ENCODE peak calls at places on chromosomes 12 and 14, in five cellular contexts. R is CD8-positive, alpha-beta memory T cell; T is effector memory CD4-positive, alpha-beta T cell; D is aorta; F is OCI-LY7. Z is an unnamed sample. For H3K4me1, the result is how much of the 10 kb centered on the place peaks cover.

GRCh38 chr14:75559451-75560187 is 18.8 kb upstream of the FLVCR2 start:
- DNase-seq in R (no peak), T (no peak), D (no peak), F (no peak), Z (no peak)

GRCh38 chr14:57578427-57579220 is 85.0 kb upstream of the CCDC198 start:
- DNase-seq in R (no peak), T (no peak), D (no peak), F (no peak), Z (no peak)

GRCh38 chr14:33781267-33781666 is 169.6 kb downstream of the EGLN3 start:
- DNase-seq in R (no peak), T (no peak), D (no peak), F (no peak), Z (no peak)

GRCh38 chr14:94313991-94314655 is 9.0 kb downstream of the SERPINA6 start:
- DNase-seq in R (no peak), T (no peak), D (no peak), F (no peak), Z (no peak)

GRCh38 chr14:53791116-53791515 is 165.5 kb downstream of the BMP4 start:
- DNase-seq in R (no peak), T (no peak), D (no peak), F (no peak), Z (no peak)

GRCh38 chr14:92539875-92540274 is 26.3 kb downstream of the RIN3 start:
- DNase-seq in R (no peak), T (no peak), D (peak), F (peak), Z (no peak)

GRCh38 chr14:38125484-38125912 is 82.2 kb upstream of the SSTR1 start:
- DNase-seq in R (peak), T (no peak), D (no peak), F (peak), Z (peak)

GRCh38 chr12:22312336-22312735 is 22.2 kb downstream of the ST8SIA1 start:
- DNase-seq in R (no peak), T (no peak), D (peak), F (no peak), Z (no peak)

GRCh38 chr14:79514700-79515099 is 696.6 kb downstream of the DIO2 start:
- DNase-seq in R (no peak), T (no peak), D (no peak), F (no peak), Z (no peak)

GRCh38 chr12:114687269-114687605 is 3.3 kb upstream of the TBX3 start:
- DNase-seq in R (no peak), T (no peak), D (no peak), F (no peak), Z (no peak)

GRCh38 chr12:1859643-1860042 is 39.3 kb downstream of the LRTM2 start:
- DNase-seq in R (no peak), T (no peak), D (no peak), F (no peak), Z (no peak)

GRCh38 chr12:14315501-14315900 is 50.0 kb upstream of the ATF7IP start:
- DNase-seq in R (no peak), T (no peak), D (no peak), F (no peak), Z (no peak)

GRCh38 chr12:26318661-26319068 is 123.3 kb downstream of the SSPN start:
- DNase-seq in R (no peak), T (no peak), D (peak), F (peak), Z (no peak)

GRCh38 chr12:132761032-132761910 is at the start of gene ANKLE2:
- DNase-seq in R (peak), T (peak), D (peak), F (peak), Z (peak)

GRCh38 chr14:74614508-74615495 is 2.8 kb upstream of the LTBP2 start:
- DNase-seq in R (no peak), T (no peak), D (no peak), F (no peak), Z (no peak)

GRCh38 chr14:61549425-61549824 is 145.9 kb upstream of the HIF1A start:
- DNase-seq in R (no peak), T (no peak), D (no peak), F (no peak), Z (no peak)

GRCh38 chr12:127485528-127485927 is 781.4 kb upstream of the TMEM132C start:
- DNase-seq in R (no peak), T (no peak), D (peak), F (no peak), Z (no peak)

GRCh38 chr14:96136361-96136760 is 68.3 kb upstream of the BDKRB2 start:
- DNase-seq in R (no peak), T (no peak), D (no peak), F (no peak), Z (no peak)

GRCh38 chr14:66249544-66249943 is 236.6 kb upstream of the CCDC196 start:
- DNase-seq in R (no peak), T (no peak), D (no peak), F (no peak), Z (no peak)

GRCh38 chr12:72146495-72146894 is 125.7 kb upstream of the TRHDE start:
- DNase-seq in R (no peak), T (no peak), D (no peak), F (no peak), Z (no peak)

GRCh38 chr12:45409966-45410365 is 194.1 kb downstream of the ANO6 start:
- DNase-seq in R (no peak), T (no peak), D (peak), F (no peak), Z (no peak)

GRCh38 chr14:22583994-22584393 is 5.0 kb downstream of the DAD1 start:
- DNase-seq in R (no peak), T (no peak), D (no peak), F (no peak), Z (no peak)

GRCh38 chr14:96105921-96106441 is 66.8 kb downstream of the C14orf132 start:
- DNase-seq in R (no peak), T (no peak), D (no peak), F (no peak), Z (no peak)

GRCh38 chr12:120247621-120248030 is 17.9 kb downstream of the PXN start:
- DNase-seq in R (no peak), T (no peak), D (no peak), F (no peak), Z (no peak)

GRCh38 chr12:3897400-3897910 is 24.3 kb upstream of the PARP11 start:
- DNase-seq in R (peak), T (peak), D (no peak), F (no peak), Z (no peak)

GRCh38 chr12:21774358-21775129 is at the start of gene KCNJ8:
- DNase-seq in R (no peak), T (no peak), D (peak), F (no peak), Z (no peak)

GRCh38 chr12:27967551-27968054 is 4.9 kb downstream of the PTHLH start:
- DNase-seq in R (no peak), T (no peak), D (no peak), F (no peak), Z (no peak)

GRCh38 chr14:69081271-69081670 is 71.6 kb downstream of the DCAF5 start:
- DNase-seq in R (no peak), T (no peak), D (no peak), F (no peak), Z (no peak)

GRCh38 chr14:100724061-100724460 is 2.6 kb upstream of the DLK1 start:
- DNase-seq in R (no peak), T (no peak), D (no peak), F (no peak), Z (no peak)

DNA sequence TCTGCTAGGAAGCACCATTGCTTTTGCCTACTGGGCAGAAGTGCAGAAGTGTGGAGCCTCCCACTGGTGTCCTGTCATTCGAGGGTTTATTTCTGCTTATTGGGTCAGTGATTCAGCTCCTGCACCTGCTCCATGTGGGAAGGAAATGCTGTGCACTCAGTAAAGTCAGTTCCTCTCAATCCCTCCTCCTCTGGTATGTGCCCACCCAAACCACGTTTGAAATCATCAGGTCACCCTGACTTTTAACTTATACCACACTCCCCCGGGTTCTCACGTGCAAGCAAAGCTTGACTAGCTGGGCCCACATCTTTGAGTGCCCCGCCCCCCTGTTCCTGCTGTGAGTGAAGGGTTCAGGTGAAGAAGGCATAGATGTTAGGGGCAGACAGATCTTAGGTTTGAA is 223.8 kb downstream of the CHST11 start:
- DNase-seq in R (no peak), T (no peak), D (no peak), F (no peak), Z (no peak)
- H3K4me1 ChIP-seq in R (half or more), T (under half), D (under half), F (under half), Z (under half)

DNA sequence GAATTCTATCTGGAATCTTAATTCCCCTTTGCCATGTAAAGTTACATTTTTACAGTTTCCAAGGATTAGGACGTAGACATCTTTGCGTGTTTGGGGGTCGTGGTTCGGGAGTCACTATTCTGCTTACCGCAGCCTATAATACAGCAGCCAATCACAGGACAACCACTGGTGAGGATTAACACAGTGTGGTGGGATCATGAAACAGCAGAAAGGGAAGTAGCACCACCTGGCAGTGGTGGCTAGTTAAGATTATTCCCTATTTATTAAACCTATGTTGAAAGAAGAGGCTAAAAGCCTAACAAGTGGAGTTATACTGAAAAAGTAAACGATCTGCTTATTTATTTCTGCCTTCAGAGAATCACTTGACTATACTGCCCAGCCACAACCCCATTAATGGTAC is 71.7 kb downstream of the IPO8 start:
- DNase-seq in R (no peak), T (no peak), D (no peak), F (no peak), Z (no peak)
- H3K27ac ChIP-seq in R (no peak), T (no peak), D (no peak), F (no peak), Z (no peak)

DNA sequence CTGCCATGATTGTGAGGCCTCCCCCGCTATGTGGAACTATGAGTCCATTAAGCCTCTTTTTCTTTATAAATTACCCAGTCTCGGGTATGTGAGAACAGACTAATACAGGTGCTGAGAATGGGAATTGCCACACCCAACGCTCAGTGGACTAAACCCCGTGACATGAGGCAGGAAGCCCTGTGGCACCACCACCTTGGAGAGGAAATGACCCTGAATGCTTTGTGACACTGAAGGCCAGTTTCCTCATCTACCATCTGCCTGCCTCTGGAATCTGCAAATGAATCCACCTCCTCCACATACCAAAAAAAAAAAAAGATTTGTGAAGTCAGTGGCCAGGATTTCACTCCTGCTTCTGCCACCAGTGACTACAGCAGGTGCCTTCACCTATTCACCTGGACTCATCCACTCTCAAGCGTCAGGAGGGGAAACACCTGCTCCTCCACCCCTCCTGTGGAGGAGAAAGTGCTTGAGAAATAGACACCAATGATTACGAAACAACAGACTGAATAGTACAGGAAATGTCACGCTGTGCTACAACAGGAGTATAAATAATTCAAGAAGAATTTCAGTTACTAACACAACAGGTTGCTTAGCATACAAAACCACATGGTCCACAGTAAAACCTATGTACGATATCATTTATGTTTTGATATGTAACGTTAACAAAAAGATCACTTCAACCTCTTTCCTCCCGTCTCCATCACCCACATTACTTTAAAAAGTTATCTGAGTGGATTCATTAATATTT is 41.4 kb downstream of the NT5DC3 start:
- DNase-seq in R (no peak), T (no peak), D (no peak), F (no peak), Z (no peak)
- H3K4me1 ChIP-seq in R (under half), T (under half), D (under half), F (under half), Z (under half)

GRCh38 chr12:116609715-116610114 is 50.5 kb downstream of the MAP1LC3B2 start:
- DNase-seq in R (peak), T (no peak), D (no peak), F (peak), Z (peak)

GRCh38 chr12:116606397-116606796 is 47.2 kb downstream of the MAP1LC3B2 start:
- DNase-seq in R (no peak), T (no peak), D (no peak), F (no peak), Z (no peak)

GRCh38 chr12:116610971-116611541 is 51.9 kb downstream of the MAP1LC3B2 start:
- DNase-seq in R (no peak), T (no peak), D (no peak), F (no peak), Z (no peak)

GRCh38 chr12:116607039-116607438 is 47.9 kb downstream of the MAP1LC3B2 start:
- DNase-seq in R (no peak), T (no peak), D (no peak), F (no peak), Z (no peak)

DNA sequence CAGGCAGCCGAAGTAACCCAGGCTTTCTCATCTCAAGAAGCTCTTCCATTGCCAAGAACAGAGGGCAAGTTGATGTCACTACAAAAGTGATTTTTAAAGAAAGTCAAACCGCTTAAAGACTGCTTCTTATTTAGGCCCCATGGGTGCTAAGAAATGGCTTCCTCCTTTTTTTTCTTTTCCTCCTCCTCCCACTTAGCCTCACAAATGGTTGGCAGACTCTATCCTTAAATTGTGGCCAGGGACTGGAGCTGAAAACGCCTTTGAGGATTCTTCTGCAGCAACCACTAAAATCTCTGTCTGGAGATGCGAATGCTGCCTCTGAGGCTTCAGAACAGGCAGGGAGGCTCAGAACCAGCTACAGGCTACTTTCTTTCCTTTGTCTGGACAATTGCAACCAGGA is 50.1 kb downstream of the MAP1LC3B2 start:
- DNase-seq in R (no peak), T (no peak), D (no peak), F (no peak), Z (no peak)
- H3K27ac ChIP-seq in R (no peak), T (no peak), D (no peak), F (no peak), Z (no peak)

GRCh38 chr14:104717137-104717536 is 6.9 kb upstream of the ADSS1 start:
- DNase-seq in R (no peak), T (no peak), D (no peak), F (no peak), Z (no peak)

GRCh38 chr14:104715871-104716270 is 8.2 kb upstream of the ADSS1 start:
- DNase-seq in R (no peak), T (no peak), D (no peak), F (no peak), Z (no peak)

GRCh38 chr14:104714681-104715080 is 9.3 kb upstream of the ADSS1 start:
- DNase-seq in R (no peak), T (no peak), D (no peak), F (no peak), Z (no peak)

GRCh38 chr14:104714066-104714465 is 10.0 kb upstream of the ADSS1 start:
- DNase-seq in R (no peak), T (no peak), D (no peak), F (no peak), Z (no peak)

GRCh38 chr14:104715416-104715815 is 8.6 kb upstream of the ADSS1 start:
- DNase-seq in R (no peak), T (no peak), D (no peak), F (no peak), Z (no peak)
- H3K4me1 ChIP-seq in R (under half), T (under half), D (under half), F (under half), Z (under half)

GRCh38 chr14:45082420-45082819 is 1.5 kb upstream of the PRPF39 start:
- DNase-seq in R (no peak), T (no peak), D (no peak), F (no peak), Z (no peak)

GRCh38 chr14:45085004-45085403 is 1.1 kb downstream of the PRPF39 start:
- DNase-seq in R (no peak), T (no peak), D (no peak), F (peak), Z (no peak)

GRCh38 chr14:45083979-45084722 is at the start of gene PRPF39:
- DNase-seq in R (peak), T (peak), D (peak), F (peak), Z (peak)

GRCh38 chr14:45083622-45083978 is 316 bp upstream of the PRPF39 start:
- DNase-seq in R (no peak), T (no peak), D (no peak), F (no peak), Z (no peak)
- H3K27ac ChIP-seq in R (peak), T (peak), D (no peak), F (peak), Z (peak)

DNA sequence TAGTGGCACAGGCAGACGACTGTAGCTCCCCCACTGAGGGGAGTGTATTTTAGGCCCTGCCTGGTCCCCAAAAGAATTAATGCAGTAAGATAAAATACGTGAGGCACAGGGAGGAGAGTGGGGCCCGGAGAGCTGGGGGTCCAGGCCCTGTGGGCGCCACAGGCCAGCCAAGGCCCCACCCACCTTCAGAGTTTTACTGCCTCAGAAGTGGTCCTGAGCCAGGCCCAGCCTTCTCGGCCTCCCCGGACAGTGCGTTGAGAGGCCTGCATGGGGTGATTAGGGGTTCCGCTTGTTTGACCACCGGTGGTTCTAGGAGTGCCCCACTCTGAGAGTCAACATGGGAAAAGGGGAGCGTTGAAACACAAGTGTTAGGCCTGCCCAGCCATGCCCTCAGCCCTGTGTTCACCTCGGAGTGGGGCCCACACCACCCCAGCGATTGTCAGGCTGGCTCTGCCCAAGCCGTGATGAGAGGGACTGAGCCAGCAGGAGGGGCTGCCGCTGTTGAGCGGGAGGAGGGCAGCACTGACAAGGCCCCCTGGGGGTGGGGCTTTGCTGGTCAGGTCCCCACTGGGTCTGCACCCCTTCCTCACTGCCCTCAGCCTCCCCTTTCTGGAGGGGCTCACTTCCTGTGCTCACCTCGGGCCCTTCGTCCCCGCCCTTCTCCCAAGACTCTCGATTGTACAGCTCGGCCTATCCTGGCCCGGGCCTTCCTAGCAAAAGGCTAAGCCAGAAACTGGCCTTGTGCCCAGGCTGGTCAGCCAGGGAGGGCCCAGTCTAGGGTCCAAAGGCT is 4.8 kb downstream of the CKB start:
- DNase-seq in R (no peak), T (no peak), D (peak), F (no peak), Z (no peak)
- H3K4me1 ChIP-seq in R (under half), T (under half), D (under half), F (under half), Z (under half)

DNA sequence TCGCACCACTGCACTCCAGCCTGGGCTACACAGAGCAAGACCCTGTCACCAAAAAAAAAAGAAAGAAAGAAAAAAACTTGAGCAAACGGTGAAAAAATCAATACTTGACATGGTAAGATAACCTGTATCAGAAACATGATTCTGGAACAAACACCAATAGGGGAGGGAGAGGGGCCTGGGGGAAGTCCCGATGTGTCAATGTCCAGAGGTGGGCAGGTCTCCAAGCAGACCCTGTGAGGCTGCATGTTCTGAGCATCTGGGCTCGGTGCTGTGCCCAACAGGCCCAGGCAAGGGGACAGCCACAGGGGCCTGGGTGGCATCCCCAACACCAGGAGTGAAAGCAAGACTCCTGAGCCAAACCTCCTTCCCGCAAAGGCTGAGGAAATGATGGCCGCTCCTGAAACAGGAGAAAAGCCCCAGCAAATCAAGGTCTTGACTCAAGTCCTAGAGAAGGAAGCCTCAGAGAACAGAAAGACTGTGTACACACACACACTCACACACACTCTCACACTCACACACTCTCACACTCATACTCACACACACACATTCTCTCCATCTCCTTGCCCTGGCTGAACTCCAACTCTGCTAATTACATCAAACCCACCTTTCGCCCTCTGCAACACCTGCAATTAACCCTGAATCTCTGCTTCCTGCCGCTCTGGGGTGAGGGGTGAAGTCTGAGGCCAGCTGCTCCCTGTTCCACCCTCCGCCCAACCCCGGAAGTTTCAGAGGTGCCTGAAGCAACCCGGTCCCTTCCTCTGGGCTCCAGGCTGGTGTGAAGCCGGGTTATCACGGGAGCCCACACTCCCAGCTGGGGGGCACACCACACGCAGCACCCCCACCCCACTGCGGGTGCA is 20.4 kb downstream of the CCDC88C start:
- DNase-seq in R (peak), T (peak), D (no peak), F (peak), Z (peak)
- H3K27ac ChIP-seq in R (peak), T (peak), D (no peak), F (peak), Z (peak)

GRCh38 chr14:101843665-101844064 is 82.2 kb downstream of the PPP2R5C start:
- DNase-seq in R (peak), T (peak), D (no peak), F (peak), Z (no peak)
- H3K4me1 ChIP-seq in R (half or more), T (under half), D (under half), F (half or more), Z (half or more)